ENCODE peak calls at places on chromosomes 11 and 22, in six cellular contexts. J, D, X, A, H and W are unnamed samples.

GRCh38 chr11:77410076-77410827 is 63.6 kb downstream of the PAK1 start:
- DNase-seq in H (no peak), J (no peak), D (no peak), A (no peak), X (no peak), W (no peak)

GRCh38 chr11:79860336-79860735 is 419.5 kb upstream of the TENM4 start:
- DNase-seq in D (no peak), H (no peak), X (no peak), J (no peak), A (no peak), W (no peak)

GRCh38 chr11:11324090-11324489 is 29.0 kb downstream of the CSNK2A3 start:
- DNase-seq in D (no peak), J (no peak), A (no peak), H (no peak), X (no peak), W (no peak)

GRCh38 chr11:123083623-123084029 is 21.7 kb upstream of the HSPA8 start:
- DNase-seq in A (peak), D (no peak), J (peak), X (no peak), H (peak), W (peak)

GRCh38 chr11:38672445-38672844 is 2074.4 kb upstream of the RAG2 start:
- DNase-seq in J (no peak), D (no peak), H (no peak), A (no peak), X (no peak), W (no peak)

GRCh38 chr11:57459112-57460016 is 964 bp upstream of the RTN4RL2 start:
- DNase-seq in D (no peak), A (no peak), J (no peak), X (no peak), H (no peak), W (peak)

GRCh38 chr11:5596611-5597201 is at the start of gene TRIM6:
- DNase-seq in X (no peak), A (peak), D (no peak), H (no peak), J (no peak), W (no peak)

GRCh38 chr11:1561955-1562354 is 10.1 kb downstream of the DUSP8 start:
- DNase-seq in H (no peak), D (no peak), A (no peak), X (no peak), J (no peak), W (no peak)

GRCh38 chr11:102614485-102614884 is 10.6 kb downstream of the MMP20 start:
- DNase-seq in H (no peak), J (no peak), D (no peak), X (no peak), A (no peak), W (no peak)

GRCh38 chr11:70625921-70626518 is 227.7 kb downstream of the CTTN start:
- DNase-seq in H (no peak), D (no peak), A (no peak), J (no peak), X (no peak), W (peak)

GRCh38 chr11:81071641-81072040 is 1630.8 kb upstream of the TENM4 start:
- DNase-seq in X (no peak), A (no peak), J (no peak), D (no peak), H (no peak), W (no peak)

GRCh38 chr11:73350908-73351636 is 25.1 kb upstream of the RELT start:
- DNase-seq in D (no peak), X (no peak), H (peak), A (peak), J (peak), W (peak)
- H3K4me2 ChIP-seq in D (no peak), X (no peak), H (no peak), A (peak), J (no peak), W (no peak)

DNA sequence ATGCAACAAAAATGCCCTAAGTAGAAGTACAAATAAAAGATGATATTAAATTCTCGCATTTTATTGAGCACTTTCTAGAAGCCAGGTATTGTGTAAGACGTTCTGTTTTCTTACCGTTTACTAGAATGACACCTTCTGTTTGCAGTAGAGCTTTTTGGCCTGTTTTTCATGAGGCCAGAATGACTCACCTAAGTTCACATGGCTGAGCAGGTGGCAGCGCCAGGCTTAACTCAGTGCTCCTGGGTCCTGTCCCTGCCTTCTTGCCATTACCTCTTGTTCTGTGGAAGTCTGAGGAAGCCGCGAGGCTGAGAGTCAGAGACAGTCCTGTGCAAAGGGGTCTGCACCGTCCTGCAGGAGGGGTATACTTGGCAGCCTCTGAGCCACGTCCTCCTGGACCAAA is 113.8 kb downstream of the ATXN10 start:
- DNase-seq in A (no peak), H (peak), X (no peak), D (no peak), J (no peak), W (no peak)
- TF ChIP-seq SIN3A in A (no peak), H (no peak), X (no peak), D (no peak), J (no peak), W (no peak)

GRCh38 chr22:42270512-42271190 is at the start of gene TCF20:
- DNase-seq in J (peak), D (no peak), A (peak), H (peak), X (no peak), W (peak)
- TF ChIP-seq YY1 in J (no peak), D (peak), A (no peak), H (no peak), X (no peak), W (no peak)

DNA sequence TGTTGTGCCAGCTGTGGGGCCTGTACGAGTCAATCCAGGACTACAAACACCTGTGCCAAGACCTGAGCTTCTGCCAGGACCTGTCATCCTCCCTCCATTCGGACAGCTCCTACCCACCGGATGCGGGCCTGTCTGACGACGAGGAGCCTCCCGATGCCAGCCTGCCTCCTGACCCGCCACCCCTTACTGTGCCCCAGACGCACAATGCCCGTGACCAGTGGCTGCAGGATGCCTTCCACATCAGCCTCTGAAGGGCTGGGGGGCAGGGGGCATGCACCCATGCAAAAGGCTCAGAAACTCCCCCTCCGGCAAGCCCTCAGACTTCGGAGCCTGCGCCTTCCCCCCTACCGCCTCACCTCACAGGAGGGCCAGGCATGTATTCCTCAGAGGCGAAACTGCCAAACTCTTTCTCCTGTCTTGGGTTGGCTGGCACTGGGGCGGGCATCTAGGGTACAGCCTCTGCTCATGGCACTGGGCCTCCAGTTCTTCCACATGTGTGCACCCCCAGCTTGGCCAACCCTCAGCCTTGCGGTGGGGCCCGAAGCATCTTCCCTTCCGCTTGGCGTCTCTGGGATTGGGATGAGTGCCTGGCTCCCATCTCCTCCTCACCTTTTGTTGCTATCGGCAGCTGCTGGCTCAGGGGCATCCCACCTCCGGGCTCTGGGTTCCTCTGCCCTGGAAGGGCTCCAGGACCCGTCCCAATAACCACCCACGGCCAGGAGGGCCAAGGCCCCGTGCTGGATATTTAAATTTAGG is 1.2 kb downstream of the FAM89B start:
- DNase-seq in J (no peak), D (no peak), X (no peak), H (no peak), A (no peak), W (no peak)
- H3K4me2 ChIP-seq in J (peak), D (peak), X (peak), H (no peak), A (peak), W (peak)